ENCODE peak calls at places on chromosomes 1 and 21, in seven cellular contexts. W, Y, I, H, S, N and Z are unnamed samples.

GRCh38 chr1:231951399-231951798 is 324.8 kb downstream of the DISC1 start:
- DNase-seq in W (no peak), Y (no peak), I (no peak), H (no peak), S (no peak), N (no peak), Z (peak)

GRCh38 chr1:54118704-54119103 is 34.1 kb downstream of the CDCP2 start:
- DNase-seq in W (no peak), Y (no peak), I (no peak), H (no peak), S (no peak), N (no peak), Z (no peak)

GRCh38 chr1:220791287-220791686 is 4.6 kb downstream of the MTARC1 start:
- DNase-seq in W (no peak), Y (no peak), I (no peak), H (no peak), S (no peak), N (no peak), Z (peak)

GRCh38 chr1:235783148-235783776 is 83.4 kb downstream of the LYST start:
- DNase-seq in W (no peak), Y (no peak), I (no peak), H (peak), S (no peak), N (no peak), Z (peak)

GRCh38 chr1:89065077-89065868 is at the start of gene GBP1:
- DNase-seq in W (no peak), Y (no peak), I (no peak), H (peak), S (no peak), N (no peak), Z (peak)

GRCh38 chr1:199151634-199152429 is 513.0 kb downstream of the PTPRC start:
- DNase-seq in W (no peak), Y (no peak), I (no peak), H (no peak), S (no peak), N (no peak), Z (no peak)

GRCh38 chr1:150194381-150195031 is 41.4 kb downstream of the ANP32E start:
- DNase-seq in W (no peak), Y (no peak), I (no peak), H (no peak), S (no peak), N (no peak), Z (no peak)

GRCh38 chr1:47439151-47440051 is 1.6 kb downstream of the FOXD2 start:
- DNase-seq in W (no peak), Y (no peak), I (no peak), H (no peak), S (peak), N (no peak), Z (no peak)

GRCh38 chr1:190170321-190170720 is 307.3 kb downstream of the BRINP3 start:
- DNase-seq in W (no peak), Y (no peak), I (no peak), H (no peak), S (no peak), N (no peak), Z (peak)

GRCh38 chr1:205267306-205267902 is 39.7 kb downstream of the TMCC2 start:
- DNase-seq in W (no peak), Y (no peak), I (peak), H (no peak), S (no peak), N (no peak), Z (no peak)

GRCh38 chr1:180593382-180593781 is 34.6 kb downstream of the OVAAL start:
- DNase-seq in W (no peak), Y (no peak), I (no peak), H (no peak), S (no peak), N (no peak), Z (no peak)

GRCh38 chr1:153629343-153629665 is 1.1 kb downstream of the S100A1 start:
- DNase-seq in W (no peak), Y (no peak), I (no peak), H (no peak), S (no peak), N (no peak), Z (no peak)

GRCh38 chr21:39531777-39532333 is 80.1 kb downstream of the SH3BGR start:
- DNase-seq in W (no peak), Y (no peak), I (no peak), H (no peak), S (no peak), N (no peak), Z (no peak)

GRCh38 chr1:201385299-201385891 is 7.9 kb upstream of the TNNT2 start:
- DNase-seq in W (no peak), Y (peak), I (peak), H (no peak), S (peak), N (peak), Z (peak)

GRCh38 chr21:28627261-28627660 is 365.4 kb downstream of the LTN1 start:
- DNase-seq in W (no peak), Y (no peak), I (no peak), H (no peak), S (no peak), N (no peak), Z (no peak)

GRCh38 chr1:77536813-77537212 is 145.6 kb downstream of the ZZZ3 start:
- DNase-seq in W (no peak), Y (no peak), I (no peak), H (peak), S (no peak), N (no peak), Z (peak)

GRCh38 chr1:224726783-224727182 is 110.7 kb downstream of the CNIH3 start:
- DNase-seq in W (no peak), Y (peak), I (no peak), H (peak), S (no peak), N (no peak), Z (peak)

GRCh38 chr1:202627841-202628565 is 82.3 kb downstream of the SYT2 start:
- DNase-seq in W (no peak), Y (no peak), I (no peak), H (no peak), S (no peak), N (no peak), Z (no peak)

GRCh38 chr1:234078143-234078542 is 173.7 kb downstream of the SLC35F3 start:
- DNase-seq in W (no peak), Y (no peak), I (no peak), H (no peak), S (no peak), N (no peak), Z (no peak)

GRCh38 chr1:50930965-50931737 is 28.9 kb downstream of the FAF1 start:
- DNase-seq in W (no peak), Y (no peak), I (no peak), H (no peak), S (no peak), N (no peak), Z (no peak)

GRCh38 chr1:241608379-241609033 is 31.7 kb downstream of the CHML start:
- DNase-seq in W (no peak), Y (no peak), I (no peak), H (no peak), S (no peak), N (no peak), Z (peak)

GRCh38 chr1:241607497-241607896 is 32.7 kb downstream of the CHML start:
- DNase-seq in W (no peak), Y (no peak), I (no peak), H (no peak), S (no peak), N (no peak), Z (no peak)

GRCh38 chr1:241603626-241604337 is 36.4 kb downstream of the CHML start:
- DNase-seq in W (no peak), Y (no peak), I (no peak), H (peak), S (no peak), N (no peak), Z (peak)

GRCh38 chr1:241606544-241606943 is 33.6 kb downstream of the CHML start:
- DNase-seq in W (no peak), Y (no peak), I (no peak), H (peak), S (no peak), N (no peak), Z (peak)

GRCh38 chr1:241605146-241605805 is 34.9 kb downstream of the CHML start:
- DNase-seq in W (no peak), Y (no peak), I (no peak), H (no peak), S (peak), N (peak), Z (peak)
- TF ChIP-seq CTCF in W (no peak), Y (no peak), I (no peak), H (peak), S (peak), N (no peak), Z (peak)

GRCh38 chr1:92016720-92017316 is 13.0 kb upstream of the EPHX4 start:
- DNase-seq in W (no peak), Y (no peak), I (no peak), H (no peak), S (no peak), N (no peak), Z (no peak)
- TF ChIP-seq CTCF in W (no peak), Y (no peak), I (no peak), H (no peak), S (no peak), N (no peak), Z (no peak)

DNA sequence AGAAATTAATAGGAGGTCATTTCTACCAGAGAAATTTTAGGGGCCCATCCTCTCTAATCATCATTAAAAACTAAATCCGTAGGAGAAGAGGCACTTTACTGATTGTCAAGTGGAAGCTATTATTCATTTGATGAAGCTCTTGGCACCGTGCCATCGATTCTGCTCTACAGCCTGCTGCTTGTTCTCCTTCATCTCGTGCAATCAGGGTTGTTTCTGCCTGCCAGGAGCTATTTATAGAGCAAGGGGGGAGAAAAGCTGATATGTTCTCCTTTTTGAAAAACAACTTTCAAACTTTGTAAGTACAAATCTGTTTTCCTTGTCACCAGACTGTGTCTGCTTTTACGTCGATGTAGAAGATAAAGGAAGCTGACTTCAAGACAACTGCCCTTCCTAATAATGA is 169.7 kb upstream of the LHX8 start:
- DNase-seq in W (no peak), Y (no peak), I (peak), H (no peak), S (no peak), N (no peak), Z (peak)
- TF ChIP-seq CTCF in W (no peak), Y (no peak), I (no peak), H (no peak), S (no peak), N (no peak), Z (no peak)

DNA sequence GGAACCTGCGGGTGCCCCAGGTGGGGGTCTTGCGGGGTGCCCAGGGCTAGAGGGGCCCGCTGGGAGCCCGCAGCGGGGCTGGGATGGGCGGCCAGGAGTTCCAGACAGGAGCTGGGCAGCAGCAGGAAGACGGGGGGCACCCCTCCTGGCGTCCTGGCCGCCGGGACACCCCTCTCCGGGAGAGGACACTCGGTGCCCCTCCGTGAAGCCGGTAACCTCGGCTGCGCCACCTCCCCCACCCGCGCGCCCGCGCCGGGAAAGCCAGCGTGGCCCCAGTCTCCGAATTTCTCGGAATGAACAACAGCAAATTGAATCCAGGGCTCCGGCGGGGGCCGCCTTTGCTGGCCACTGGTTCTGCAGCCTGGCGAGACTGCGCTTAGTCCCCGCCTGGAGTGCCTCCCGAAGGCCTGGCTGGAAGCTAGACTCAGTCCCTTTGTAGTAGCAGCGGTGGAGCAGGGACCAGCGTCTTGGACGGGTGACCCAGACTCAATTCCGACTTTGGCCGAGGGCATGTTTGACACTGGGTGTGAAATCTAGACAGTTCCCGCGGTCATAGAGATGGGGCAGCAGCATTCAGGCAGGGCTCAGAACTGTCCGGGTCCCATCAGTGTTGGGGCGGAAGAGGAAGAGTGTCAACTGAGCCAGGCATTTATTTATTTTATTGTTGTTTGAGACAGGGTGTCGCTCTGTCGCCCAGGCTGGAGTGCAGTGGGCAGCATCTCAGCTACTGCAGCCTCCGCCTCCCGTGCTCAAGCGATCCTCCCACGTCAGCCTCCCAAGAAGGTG is 766 bp downstream of the IFNGR2 start:
- DNase-seq in W (peak), Y (peak), I (peak), H (no peak), S (peak), N (peak), Z (peak)
- TF ChIP-seq CTCF in W (peak), Y (no peak), I (no peak), H (no peak), S (no peak), N (no peak), Z (no peak)

DNA sequence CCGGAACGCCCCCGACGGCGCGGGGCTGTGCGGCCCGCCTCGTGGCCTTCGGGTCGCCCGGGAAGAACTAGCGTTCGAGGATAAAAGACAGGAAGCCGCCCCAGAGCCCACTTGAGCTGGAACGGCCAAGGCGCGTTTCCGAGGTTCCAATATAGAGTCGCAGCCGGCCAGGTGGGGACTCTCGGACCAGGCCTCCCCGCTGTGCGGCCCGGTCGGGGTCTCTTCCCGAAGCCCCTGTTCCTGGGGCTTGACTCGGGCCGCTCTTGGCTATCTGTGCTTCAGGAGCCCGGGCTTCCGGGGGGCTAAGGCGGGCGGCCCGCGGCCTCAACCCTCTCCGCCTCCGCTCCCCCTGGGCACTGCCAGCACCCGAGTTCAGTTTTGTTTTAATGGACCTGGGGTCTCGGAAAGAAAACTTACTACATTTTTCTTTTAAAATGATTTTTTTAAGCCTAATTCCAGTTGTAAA is 158.8 kb downstream of the RUNX1 start:
- DNase-seq in W (no peak), Y (no peak), I (peak), H (no peak), S (peak), N (no peak), Z (no peak)
- TF ChIP-seq CTCF in W (no peak), Y (peak), I (no peak), H (no peak), S (peak), N (no peak), Z (no peak)

GRCh38 chr1:7389201-7389785 is 381.8 kb upstream of the VAMP3 start:
- DNase-seq in W (peak), Y (peak), I (no peak), H (no peak), S (peak), N (no peak), Z (no peak)
- TF ChIP-seq CTCF in W (no peak), Y (no peak), I (no peak), H (no peak), S (no peak), N (no peak), Z (no peak)

DNA sequence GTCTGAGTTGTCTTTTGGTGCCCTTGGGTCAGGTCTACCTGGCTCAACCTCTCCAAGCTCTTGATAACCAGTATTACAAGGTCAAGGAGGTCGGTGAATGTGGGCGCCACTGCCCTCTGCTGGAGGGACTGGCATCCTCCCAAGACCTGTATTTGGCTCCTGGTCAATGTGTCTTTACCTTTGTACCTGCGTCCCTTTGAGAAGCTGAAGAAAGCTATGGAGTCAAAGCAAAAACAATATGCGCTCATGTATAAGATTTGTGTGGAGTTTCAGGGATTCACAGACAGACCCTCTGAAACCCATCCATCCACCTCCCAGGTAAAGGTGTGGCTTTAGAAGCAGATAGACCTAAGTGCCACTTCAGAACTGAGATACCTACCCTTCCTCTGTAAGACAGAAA is 61.8 kb upstream of the NBL1 start:
- DNase-seq in W (peak), Y (peak), I (peak), H (no peak), S (peak), N (peak), Z (peak)
- TF ChIP-seq CTCF in W (peak), Y (peak), I (peak), H (peak), S (peak), N (peak), Z (peak)